ENCODE peak calls at places on chromosomes 11 and 22, in six cellular contexts. One of them, this sample, is unnamed.

GRCh38 chr11:69967484-69967883 is 110.6 kb upstream of the ANO1 start:
- DNase-seq in kidney: no peak
- DNase-seq in GM20000: no peak
- DNase-seq in foreskin fibroblast: no peak
- DNase-seq in uterus: no peak
- DNase-seq in fibroblast of mammary gland: no peak
- DNase-seq in this sample: no peak

GRCh38 chr22:47550524-47551437 is 788.3 kb downstream of the TBC1D22A start:
- DNase-seq in uterus: no peak
- DNase-seq in fibroblast of mammary gland: no peak
- DNase-seq in GM20000: no peak
- DNase-seq in kidney: no peak
- DNase-seq in foreskin fibroblast: no peak
- DNase-seq in this sample: no peak

GRCh38 chr11:122048401-122048800 is 67.6 kb downstream of the BLID start:
- DNase-seq in GM20000: no peak
- DNase-seq in fibroblast of mammary gland: peak; percentile 39
- DNase-seq in foreskin fibroblast: no peak
- DNase-seq in kidney: no peak
- DNase-seq in uterus: no peak
- DNase-seq in this sample: no peak

GRCh38 chr11:61699737-61700160 is 19.6 kb downstream of the DAGLA start:
- DNase-seq in foreskin fibroblast: no peak
- DNase-seq in GM20000: no peak
- DNase-seq in kidney: peak; percentile 90
- DNase-seq in uterus: no peak
- DNase-seq in fibroblast of mammary gland: no peak
- DNase-seq in this sample: no peak

GRCh38 chr22:31509041-31509440 is 12.7 kb downstream of the SFI1 start:
- DNase-seq in kidney: no peak
- DNase-seq in fibroblast of mammary gland: peak; percentile 35
- DNase-seq in uterus: no peak
- DNase-seq in foreskin fibroblast: no peak
- DNase-seq in GM20000: no peak
- DNase-seq in this sample: no peak

GRCh38 chr11:97893612-97894011 is 1127.1 kb upstream of the CNTN5 start:
- DNase-seq in fibroblast of mammary gland: no peak
- DNase-seq in foreskin fibroblast: no peak
- DNase-seq in uterus: no peak
- DNase-seq in GM20000: no peak
- DNase-seq in kidney: no peak
- DNase-seq in this sample: no peak

GRCh38 chr11:78469905-78470304 is 52.3 kb upstream of the GAB2 start:
- DNase-seq in uterus: no peak
- DNase-seq in kidney: no peak
- DNase-seq in foreskin fibroblast: no peak
- DNase-seq in GM20000: no peak
- DNase-seq in fibroblast of mammary gland: no peak
- DNase-seq in this sample: no peak

GRCh38 chr22:24035296-24035695 is 24.2 kb downstream of the CABIN1 start:
- DNase-seq in uterus: no peak
- DNase-seq in foreskin fibroblast: no peak
- DNase-seq in fibroblast of mammary gland: no peak
- DNase-seq in GM20000: no peak
- DNase-seq in kidney: no peak
- DNase-seq in this sample: no peak

GRCh38 chr22:50001388-50002231 is 11.0 kb downstream of the IL17REL start:
- DNase-seq in uterus: no peak
- DNase-seq in foreskin fibroblast: no peak
- DNase-seq in kidney: no peak
- DNase-seq in fibroblast of mammary gland: no peak
- DNase-seq in GM20000: no peak
- DNase-seq in this sample: no peak

GRCh38 chr11:77196961-77197360 is 68.9 kb downstream of the MYO7A start:
- DNase-seq in GM20000: no peak
- DNase-seq in foreskin fibroblast: no peak
- DNase-seq in fibroblast of mammary gland: no peak
- DNase-seq in uterus: no peak
- DNase-seq in kidney: peak; percentile 45
- DNase-seq in this sample: no peak

GRCh38 chr11:74538680-74539079 is 45.2 kb upstream of the LIPT2 start:
- DNase-seq in foreskin fibroblast: peak; percentile 4
- DNase-seq in uterus: no peak
- DNase-seq in GM20000: no peak
- DNase-seq in fibroblast of mammary gland: no peak
- DNase-seq in kidney: no peak
- DNase-seq in this sample: no peak

GRCh38 chr11:108872781-108873291 is 208.0 kb downstream of the DDX10 start:
- DNase-seq in GM20000: no peak
- DNase-seq in foreskin fibroblast: no peak
- DNase-seq in kidney: no peak
- DNase-seq in fibroblast of mammary gland: peak; percentile 41
- DNase-seq in uterus: no peak
- DNase-seq in this sample: no peak

GRCh38 chr11:57214494-57214893 is 22.6 kb downstream of the APLNR start:
- DNase-seq in foreskin fibroblast: peak; percentile 71
- DNase-seq in GM20000: no peak
- DNase-seq in uterus: peak; percentile 46
- DNase-seq in fibroblast of mammary gland: peak; percentile 81
- DNase-seq in kidney: no peak
- DNase-seq in this sample: peak; percentile 49

GRCh38 chr11:114259551-114259983 is 36.6 kb upstream of the NNMT start:
- DNase-seq in fibroblast of mammary gland: no peak
- DNase-seq in GM20000: no peak
- DNase-seq in foreskin fibroblast: no peak
- DNase-seq in kidney: no peak
- DNase-seq in uterus: no peak
- DNase-seq in this sample: no peak

GRCh38 chr11:112025682-112026081 is 474 bp downstream of the DLAT start:
- DNase-seq in uterus: no peak
- DNase-seq in GM20000: peak; percentile 34
- DNase-seq in kidney: no peak
- DNase-seq in foreskin fibroblast: no peak
- DNase-seq in fibroblast of mammary gland: peak; percentile 25
- DNase-seq in this sample: no peak

GRCh38 chr11:19573666-19574065 is 139.0 kb upstream of the NAV2 start:
- DNase-seq in foreskin fibroblast: no peak
- DNase-seq in uterus: peak; percentile 39
- DNase-seq in fibroblast of mammary gland: no peak
- DNase-seq in GM20000: no peak
- DNase-seq in kidney: no peak
- DNase-seq in this sample: no peak

GRCh38 chr11:104402812-104403521 is 239.0 kb upstream of the PDGFD start:
- DNase-seq in fibroblast of mammary gland: no peak
- DNase-seq in kidney: no peak
- DNase-seq in uterus: no peak
- DNase-seq in foreskin fibroblast: no peak
- DNase-seq in GM20000: no peak
- DNase-seq in this sample: no peak

GRCh38 chr11:47980907-47981621 is 705 bp downstream of the PTPRJ start:
- DNase-seq in fibroblast of mammary gland: no peak
- DNase-seq in GM20000: peak; percentile 76
- DNase-seq in kidney: peak; percentile 84
- DNase-seq in foreskin fibroblast: peak; percentile 30
- DNase-seq in uterus: no peak
- DNase-seq in this sample: no peak

GRCh38 chr11:95426823-95427462 is 195.9 kb upstream of the SESN3 start:
- DNase-seq in kidney: no peak
- DNase-seq in uterus: no peak
- DNase-seq in foreskin fibroblast: no peak
- DNase-seq in GM20000: no peak
- DNase-seq in fibroblast of mammary gland: peak; percentile 42
- DNase-seq in this sample: no peak

GRCh38 chr11:129061466-129062194 is 119.0 kb upstream of the TP53AIP1 start:
- DNase-seq in uterus: no peak
- DNase-seq in foreskin fibroblast: peak; percentile 10
- DNase-seq in kidney: no peak
- DNase-seq in GM20000: no peak
- DNase-seq in fibroblast of mammary gland: peak; percentile 38
- DNase-seq in this sample: no peak

GRCh38 chr11:72776844-72777754 is 16.7 kb downstream of the STARD10 start:
- DNase-seq in foreskin fibroblast: no peak
- DNase-seq in kidney: no peak
- DNase-seq in uterus: no peak
- DNase-seq in fibroblast of mammary gland: no peak
- DNase-seq in GM20000: no peak
- DNase-seq in this sample: no peak

GRCh38 chr11:250740-251299 is 14.0 kb downstream of the PSMD13 start:
- DNase-seq in foreskin fibroblast: peak; percentile 54
- DNase-seq in uterus: no peak
- DNase-seq in GM20000: peak; percentile 63
- DNase-seq in kidney: no peak
- DNase-seq in fibroblast of mammary gland: peak; percentile 59
- DNase-seq in this sample: no peak

GRCh38 chr11:35785287-35786167 is 123.0 kb downstream of the TRIM44 start:
- DNase-seq in GM20000: no peak
- DNase-seq in kidney: no peak
- DNase-seq in fibroblast of mammary gland: no peak
- DNase-seq in uterus: no peak
- DNase-seq in foreskin fibroblast: peak; percentile 10
- DNase-seq in this sample: no peak

DNA sequence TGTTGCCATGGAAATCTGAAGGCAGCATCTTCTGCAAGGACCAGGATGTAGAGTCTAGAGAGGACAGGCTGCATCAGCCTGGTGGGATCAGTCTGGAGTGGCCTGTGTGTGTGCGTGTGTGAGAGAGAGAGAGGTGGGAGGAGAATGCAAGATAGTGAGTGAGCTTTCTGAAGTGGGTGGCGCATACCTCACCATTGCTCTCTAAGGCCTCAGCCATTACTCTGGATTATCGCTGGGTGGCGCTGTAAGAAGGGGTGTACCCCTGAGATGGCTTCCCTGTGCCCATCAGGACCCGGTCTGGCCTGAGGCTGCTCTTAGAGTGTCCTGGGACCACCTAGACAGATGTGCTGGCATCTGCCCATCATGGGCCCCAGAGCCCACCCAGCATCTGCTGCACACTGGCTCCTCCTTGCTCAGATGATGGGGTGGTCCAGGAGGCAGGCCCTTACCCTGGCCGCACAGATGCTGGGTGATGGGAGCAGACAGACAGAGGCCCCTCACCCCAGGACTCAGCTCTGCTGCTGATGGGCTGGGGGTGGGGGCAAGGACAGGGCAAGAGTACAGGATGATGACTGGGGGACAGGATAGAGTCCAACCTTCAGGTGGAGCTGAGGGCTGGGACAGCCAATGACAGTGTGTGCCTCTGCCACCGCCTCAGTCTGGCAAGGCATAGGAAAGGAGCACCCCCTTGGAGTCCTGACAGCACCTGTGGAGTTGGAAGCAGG is 25.7 kb upstream of the TUB start:
- DNase-seq in uterus: peak; percentile 16
- DNase-seq in fibroblast of mammary gland: peak; percentile 17
- DNase-seq in foreskin fibroblast: no peak
- DNase-seq in GM20000: no peak
- DNase-seq in kidney: no peak
- DNase-seq in this sample: no peak
- TF ChIP-seq CTCF in uterus: no peak
- TF ChIP-seq CTCF in fibroblast of mammary gland: peak; percentile 24
- TF ChIP-seq CTCF in foreskin fibroblast: no peak
- TF ChIP-seq CTCF in GM20000: no peak
- TF ChIP-seq CTCF in kidney: no peak
- TF ChIP-seq CTCF in this sample: peak; percentile 5

GRCh38 chr22:21641795-21642583 is at the start of gene SDF2L1:
- DNase-seq in fibroblast of mammary gland: peak; percentile 98
- DNase-seq in uterus: peak; percentile 98
- DNase-seq in GM20000: peak; percentile 99
- DNase-seq in kidney: peak; percentile 99
- DNase-seq in foreskin fibroblast: peak; percentile 99
- DNase-seq in this sample: peak; percentile 91

GRCh38 chr22:21642584-21643448 is 714 bp downstream of the SDF2L1 start:
- DNase-seq in kidney: peak; percentile 83
- DNase-seq in fibroblast of mammary gland: peak; percentile 43
- DNase-seq in GM20000: peak; percentile 77
- DNase-seq in uterus: no peak
- DNase-seq in foreskin fibroblast: peak; percentile 39
- DNase-seq in this sample: no peak

GRCh38 chr22:21640810-21641209 is 1.3 kb upstream of the SDF2L1 start:
- DNase-seq in fibroblast of mammary gland: no peak
- DNase-seq in GM20000: no peak
- DNase-seq in uterus: no peak
- DNase-seq in foreskin fibroblast: no peak
- DNase-seq in kidney: no peak
- DNase-seq in this sample: no peak

GRCh38 chr22:21641417-21641794 is 696 bp upstream of the SDF2L1 start:
- DNase-seq in kidney: peak; percentile 61
- DNase-seq in fibroblast of mammary gland: peak; percentile 58
- DNase-seq in uterus: no peak
- DNase-seq in GM20000: peak; percentile 52
- DNase-seq in foreskin fibroblast: peak; percentile 50
- DNase-seq in this sample: no peak

GRCh38 chr22:21643533-21644357 is 1.6 kb downstream of the SDF2L1 start:
- DNase-seq in fibroblast of mammary gland: no peak
- DNase-seq in GM20000: no peak
- DNase-seq in uterus: no peak
- DNase-seq in kidney: no peak
- DNase-seq in foreskin fibroblast: no peak
- DNase-seq in this sample: no peak
- TF ChIP-seq CTCF in fibroblast of mammary gland: peak; percentile 8
- TF ChIP-seq CTCF in GM20000: peak; percentile 26
- TF ChIP-seq CTCF in uterus: no peak
- TF ChIP-seq CTCF in kidney: no peak
- TF ChIP-seq CTCF in foreskin fibroblast: no peak
- TF ChIP-seq CTCF in this sample: peak; percentile 1

GRCh38 chr11:40129276-40129675 is 1330.2 kb downstream of the LRRC4C start:
- DNase-seq in fibroblast of mammary gland: no peak
- DNase-seq in uterus: no peak
- DNase-seq in foreskin fibroblast: no peak
- DNase-seq in GM20000: peak; percentile 4
- DNase-seq in kidney: no peak
- DNase-seq in this sample: no peak

GRCh38 chr11:40130427-40130826 is 1329.0 kb downstream of the LRRC4C start:
- DNase-seq in fibroblast of mammary gland: no peak
- DNase-seq in foreskin fibroblast: no peak
- DNase-seq in kidney: no peak
- DNase-seq in uterus: no peak
- DNase-seq in GM20000: no peak
- DNase-seq in this sample: no peak

DNA sequence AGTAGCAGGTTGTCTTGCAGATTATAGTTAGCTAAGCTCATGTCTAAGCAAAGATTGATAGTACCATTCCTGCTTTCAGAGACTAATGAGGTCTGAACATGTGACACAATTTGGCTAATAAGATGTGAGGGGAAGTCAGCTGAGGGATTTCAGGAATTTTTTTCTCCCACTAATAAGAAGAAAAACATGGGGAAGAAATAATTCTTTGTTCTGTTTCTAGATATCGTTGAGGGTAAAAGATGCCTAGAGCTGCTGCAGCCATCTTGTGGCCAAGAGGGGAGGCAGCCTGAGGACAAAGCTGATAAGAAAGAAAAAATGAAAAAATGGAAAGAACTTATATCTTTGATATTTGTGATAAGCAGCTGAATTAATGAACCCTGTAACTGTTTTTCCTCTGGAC is 1334.4 kb downstream of the LRRC4C start:
- DNase-seq in fibroblast of mammary gland: no peak
- DNase-seq in GM20000: no peak
- DNase-seq in uterus: no peak
- DNase-seq in kidney: no peak
- DNase-seq in foreskin fibroblast: no peak
- DNase-seq in this sample: no peak
- TF ChIP-seq CTCF in fibroblast of mammary gland: no peak
- TF ChIP-seq CTCF in GM20000: no peak
- TF ChIP-seq CTCF in uterus: no peak
- TF ChIP-seq CTCF in kidney: peak; percentile 7
- TF ChIP-seq CTCF in foreskin fibroblast: no peak
- TF ChIP-seq CTCF in this sample: no peak

GRCh38 chr22:42881982-42882656 is 25.0 kb upstream of the ARFGAP3 start:
- DNase-seq in fibroblast of mammary gland: no peak
- DNase-seq in foreskin fibroblast: no peak
- DNase-seq in kidney: no peak
- DNase-seq in uterus: no peak
- DNase-seq in GM20000: no peak
- DNase-seq in this sample: no peak
- TF ChIP-seq CTCF in fibroblast of mammary gland: no peak
- TF ChIP-seq CTCF in foreskin fibroblast: no peak
- TF ChIP-seq CTCF in kidney: no peak
- TF ChIP-seq CTCF in uterus: no peak
- TF ChIP-seq CTCF in GM20000: no peak
- TF ChIP-seq CTCF in this sample: no peak

This sample was measured in AG04449.